ENCODE peak calls at places on chromosome 16, in seven cellular contexts. X, W, V, M, K, H and D are unnamed samples.

GRCh38 chr16:89320717-89321501 is 103.4 kb downstream of the ZNF778 start:
- ATAC-seq in W (peak; percentile 23), X (no peak), V (peak; percentile 23), K (no peak), M (no peak), H (peak; percentile 40), D (peak; percentile 66)

GRCh38 chr16:69145658-69146057 is 13.2 kb downstream of the UTP4 start:
- ATAC-seq in H (no peak), M (no peak), V (no peak), X (no peak), W (no peak), K (no peak), D (no peak)

GRCh38 chr16:46895399-46896313 is 11.5 kb downstream of the GPT2 start:
- ATAC-seq in V (peak; percentile 84), K (no peak), M (no peak), H (no peak), W (no peak), X (no peak), D (no peak)

GRCh38 chr16:2121853-2122252 is 13.8 kb downstream of the PKD1 start:
- ATAC-seq in M (no peak), V (peak; percentile 12), H (no peak), K (no peak), W (no peak), X (peak; percentile 30), D (peak; percentile 11)

GRCh38 chr16:88804552-88805339 is 1.2 kb downstream of the CDT1 start:
- ATAC-seq in H (no peak), M (peak; percentile 27), W (peak; percentile 43), K (no peak), X (peak; percentile 13), V (peak; percentile 64), D (peak; percentile 37)

GRCh38 chr16:8949536-8950418 is 13.9 kb downstream of the USP7 start:
- ATAC-seq in H (no peak), M (peak; percentile 25), V (peak; percentile 27), K (no peak), W (no peak), X (no peak), D (no peak)

GRCh38 chr16:79278506-79278905 is 322.0 kb downstream of the MAF start:
- ATAC-seq in M (peak; percentile 93), W (no peak), X (peak; percentile 80), V (no peak), K (peak; percentile 87), H (no peak), D (no peak)

GRCh38 chr16:3578610-3579551 is 1.7 kb upstream of the NLRC3 start:
- ATAC-seq in K (peak; percentile 30), X (peak; percentile 68), W (no peak), H (peak; percentile 28), M (peak; percentile 66), V (peak; percentile 17), D (peak; percentile 31)

GRCh38 chr16:10961231-10961630 is 16.9 kb downstream of the CLEC16A start:
- ATAC-seq in V (no peak), X (no peak), W (peak; percentile 79), H (no peak), K (no peak), M (no peak), D (peak; percentile 66)

GRCh38 chr16:71426069-71426879 is 15.6 kb downstream of the TLE7 start:
- ATAC-seq in W (peak; percentile 91), H (peak; percentile 23), M (peak; percentile 80), V (peak; percentile 93), K (peak; percentile 91), X (peak; percentile 86), D (peak; percentile 68)

GRCh38 chr16:24191876-24192402 is 64.2 kb upstream of the CACNG3 start:
- ATAC-seq in W (no peak), H (no peak), M (no peak), V (no peak), X (peak; percentile 60), K (no peak), D (no peak)

GRCh38 chr16:10765772-10766171 is 22.1 kb downstream of the NUBP1 start:
- ATAC-seq in X (peak; percentile 53), W (no peak), M (peak; percentile 76), V (no peak), K (peak; percentile 87), H (no peak), D (peak; percentile 9)

GRCh38 chr16:55559233-55559632 is 7.3 kb upstream of the CAPNS2 start:
- ATAC-seq in X (no peak), H (peak; percentile 89), M (no peak), V (no peak), K (no peak), W (no peak), D (peak; percentile 84)

GRCh38 chr16:86334062-86334461 is 176.3 kb upstream of the FOXF1 start:
- ATAC-seq in W (no peak), M (no peak), V (no peak), X (no peak), K (no peak), H (no peak), D (no peak)

GRCh38 chr16:4847774-4848587 is 700 bp downstream of the UBN1 start:
- ATAC-seq in K (peak; percentile 3), M (peak; percentile 24), V (peak; percentile 61), W (peak; percentile 52), X (peak; percentile 18), H (peak; percentile 25), D (peak; percentile 10)

GRCh38 chr16:17244865-17245264 is 225.9 kb downstream of the XYLT1 start:
- ATAC-seq in W (no peak), H (no peak), V (no peak), M (no peak), X (no peak), K (no peak), D (no peak)

GRCh38 chr16:67395458-67396158 is 2.3 kb upstream of the TPPP3 start:
- ATAC-seq in H (no peak), K (no peak), X (no peak), W (no peak), V (no peak), M (no peak), D (peak; percentile 6)

GRCh38 chr16:87279094-87279658 is 38.0 kb downstream of the C16orf95 start:
- ATAC-seq in W (no peak), M (no peak), H (no peak), X (no peak), K (no peak), V (peak; percentile 19), D (peak; percentile 5)

GRCh38 chr16:555528-556478 is 4.4 kb upstream of the PRR35 start:
- ATAC-seq in W (no peak), V (no peak), X (no peak), M (no peak), K (no peak), H (no peak), D (no peak)

GRCh38 chr16:80583466-80583865 is 42.7 kb downstream of the DYNLRB2 start:
- ATAC-seq in W (peak; percentile 47), M (no peak), H (no peak), X (peak; percentile 33), K (no peak), V (no peak), D (no peak)

GRCh38 chr16:11583889-11584565 is 2.7 kb downstream of the LITAF start:
- ATAC-seq in H (peak; percentile 26), X (no peak), W (no peak), V (no peak), M (no peak), K (no peak), D (no peak)

GRCh38 chr16:75227361-75228142 is 8.8 kb downstream of the CTRB1 start:
- ATAC-seq in K (no peak), H (no peak), M (no peak), V (no peak), W (no peak), X (no peak), D (no peak)

GRCh38 chr16:11263737-11264136 is 5.4 kb downstream of the TNP2 start:
- ATAC-seq in H (no peak), V (no peak), X (peak; percentile 90), K (peak; percentile 88), M (peak; percentile 81), W (no peak), D (no peak)

GRCh38 chr16:56915311-56916105 is 16.4 kb upstream of the HERPUD1 start:
- ATAC-seq in W (no peak), X (no peak), H (no peak), V (no peak), M (no peak), K (no peak), D (no peak)